ENCODE peak calls at places on chromosomes 12 and 14, in seven cellular contexts. D, N, U, X, F, G and P are unnamed samples.

GRCh38 chr12:10365716-10366433 is 24.0 kb downstream of the KLRK1 start:
- DNase-seq in X (no peak), N (no peak), G (no peak), D (no peak), F (no peak), U (no peak), P (no peak)

GRCh38 chr12:5317556-5317955 is 114.4 kb upstream of the NTF3 start:
- DNase-seq in D (no peak), G (no peak), N (no peak), X (no peak), U (no peak), F (no peak), P (no peak)

GRCh38 chr14:75979641-75980422 is 2.0 kb downstream of the TGFB3 start:
- DNase-seq in X (no peak), U (no peak), G (no peak), N (no peak), F (peak; percentile 36), D (no peak), P (no peak)

GRCh38 chr14:80974338-80975078 is 19.1 kb downstream of the TSHR start:
- DNase-seq in F (no peak), D (no peak), X (no peak), U (peak; percentile 91), N (no peak), G (no peak), P (no peak)

GRCh38 chr12:113740699-113741098 is 225.4 kb downstream of the RBM19 start:
- DNase-seq in U (no peak), X (no peak), G (no peak), N (no peak), F (no peak), D (no peak), P (no peak)

GRCh38 chr14:91254456-91254855 is 10.0 kb upstream of the GPR68 start:
- DNase-seq in F (no peak), G (no peak), X (no peak), D (no peak), N (no peak), U (no peak), P (no peak)

GRCh38 chr12:132505105-132505851 is 15.3 kb downstream of the FBRSL1 start:
- DNase-seq in G (no peak), F (no peak), U (no peak), X (no peak), N (no peak), D (no peak), P (no peak)

GRCh38 chr14:76715927-76716200 is 45.4 kb upstream of the VASH1 start:
- DNase-seq in U (no peak), X (no peak), N (no peak), G (no peak), D (no peak), F (no peak), P (no peak)

GRCh38 chr12:92597118-92597517 is 105.7 kb upstream of the PLEKHG7 start:
- DNase-seq in X (no peak), D (no peak), N (no peak), F (no peak), G (no peak), U (no peak), P (no peak)

GRCh38 chr12:132143328-132144071 is 619 bp downstream of the DDX51 start:
- DNase-seq in D (no peak), X (no peak), F (no peak), G (no peak), N (peak; percentile 31), U (no peak), P (no peak)

GRCh38 chr12:56007892-56008471 is 10.9 kb downstream of the SUOX start:
- DNase-seq in D (no peak), F (no peak), N (no peak), X (no peak), G (no peak), U (no peak), P (no peak)

GRCh38 chr12:98808243-98808895 is 163.3 kb downstream of the APAF1 start:
- DNase-seq in D (no peak), G (no peak), X (no peak), N (no peak), U (no peak), F (no peak), P (no peak)

GRCh38 chr12:116490481-116490880 is 68.7 kb upstream of the MAP1LC3B2 start:
- DNase-seq in D (no peak), N (no peak), G (no peak), F (no peak), U (no peak), X (no peak), P (no peak)

GRCh38 chr12:78157199-78157598 is 326.5 kb downstream of the NAV3 start:
- DNase-seq in F (no peak), D (no peak), X (no peak), U (no peak), N (no peak), G (no peak), P (no peak)

GRCh38 chr14:35557221-35557747 is 23.3 kb downstream of the INSM2 start:
- DNase-seq in N (no peak), D (no peak), G (no peak), U (no peak), F (no peak), X (no peak), P (no peak)

GRCh38 chr12:25771062-25771461 is 187.4 kb upstream of the RASSF8 start:
- DNase-seq in G (no peak), X (no peak), U (no peak), N (no peak), F (no peak), D (no peak), P (no peak)

GRCh38 chr12:55829967-55830600 is 697 bp upstream of the DNAJC14 start:
- DNase-seq in D (peak; percentile 34), F (peak; percentile 80), U (no peak), X (peak; percentile 61), G (no peak), N (peak; percentile 14), P (peak; percentile 59)

GRCh38 chr12:716506-716905 is 35.9 kb upstream of the WNK1 start:
- DNase-seq in F (no peak), X (no peak), G (no peak), D (no peak), U (no peak), N (no peak), P (no peak)

GRCh38 chr12:127125607-127126259 is 1141.2 kb upstream of the TMEM132C start:
- DNase-seq in U (peak; percentile 45), G (no peak), N (no peak), X (no peak), F (no peak), D (no peak), P (no peak)

GRCh38 chr12:38838211-38838850 is 67.1 kb downstream of the CPNE8 start:
- DNase-seq in D (no peak), G (no peak), F (no peak), X (no peak), N (no peak), U (no peak), P (no peak)

GRCh38 chr14:29712586-29712985 is 215.1 kb downstream of the PRKD1 start:
- DNase-seq in F (no peak), N (no peak), D (no peak), G (no peak), X (no peak), U (no peak), P (no peak)

GRCh38 chr14:29721586-29721985 is 206.1 kb downstream of the PRKD1 start:
- DNase-seq in X (no peak), N (no peak), U (no peak), D (no peak), F (no peak), G (no peak), P (no peak)

GRCh38 chr14:29716150-29716549 is 211.5 kb downstream of the PRKD1 start:
- DNase-seq in F (no peak), X (no peak), G (peak; percentile 11), U (no peak), N (no peak), D (no peak), P (no peak)

DNA sequence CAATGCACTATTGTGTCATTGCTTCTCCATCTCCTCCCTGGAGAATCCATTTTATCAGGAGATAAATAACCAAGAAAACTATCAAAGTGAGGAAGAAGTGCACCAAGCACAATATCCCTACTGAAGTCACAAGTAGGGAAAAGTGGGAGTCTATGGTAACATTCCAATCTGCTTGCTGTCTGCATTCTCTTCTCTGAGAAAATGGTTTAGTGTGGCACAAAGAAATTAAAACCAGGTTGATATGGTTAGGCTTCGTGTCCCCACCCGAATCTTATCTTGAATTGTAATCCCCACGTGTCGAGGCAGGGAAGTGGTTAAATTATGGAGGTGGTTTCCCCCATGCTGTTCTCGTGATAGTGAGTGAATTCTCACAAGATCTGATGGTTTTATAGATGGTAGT is 209.7 kb downstream of the PRKD1 start:
- DNase-seq in X (no peak), F (no peak), U (no peak), G (no peak), D (no peak), N (no peak), P (no peak)
- TF ChIP-seq CTCF in X (no peak), F (no peak), U (no peak), G (no peak), D (no peak), N (no peak), P (no peak)

GRCh38 chr12:17511369-17511768 is 578.6 kb downstream of the RERGL start:
- DNase-seq in N (no peak), F (no peak), D (no peak), U (no peak), X (no peak), G (no peak), P (no peak)
- TF ChIP-seq CTCF in N (no peak), F (no peak), D (peak; percentile 51), U (no peak), X (no peak), G (no peak), P (peak; percentile 59)

GRCh38 chr12:4269279-4269991 is 4.1 kb upstream of the CCND2 start:
- DNase-seq in F (peak; percentile 82), X (peak; percentile 83), D (peak; percentile 80), G (no peak), N (peak; percentile 87), U (no peak), P (peak; percentile 78)
- TF ChIP-seq CTCF in F (peak; percentile 18), X (no peak), D (peak; percentile 30), G (peak; percentile 1), N (no peak), U (no peak), P (peak; percentile 48)

GRCh38 chr12:43114316-43114715 is 437.7 kb downstream of the ADAMTS20 start:
- DNase-seq in N (no peak), D (no peak), X (no peak), U (no peak), G (no peak), F (no peak), P (no peak)

GRCh38 chr12:43113616-43114015 is 438.4 kb downstream of the ADAMTS20 start:
- DNase-seq in F (no peak), D (no peak), N (no peak), U (no peak), G (no peak), X (no peak), P (no peak)

GRCh38 chr12:43112101-43112661 is 439.8 kb downstream of the ADAMTS20 start:
- DNase-seq in G (no peak), X (no peak), N (no peak), U (no peak), D (no peak), F (no peak), P (no peak)

GRCh38 chr12:43111608-43112007 is 440.4 kb downstream of the ADAMTS20 start:
- DNase-seq in U (no peak), N (no peak), F (no peak), D (no peak), G (no peak), X (no peak), P (no peak)

DNA sequence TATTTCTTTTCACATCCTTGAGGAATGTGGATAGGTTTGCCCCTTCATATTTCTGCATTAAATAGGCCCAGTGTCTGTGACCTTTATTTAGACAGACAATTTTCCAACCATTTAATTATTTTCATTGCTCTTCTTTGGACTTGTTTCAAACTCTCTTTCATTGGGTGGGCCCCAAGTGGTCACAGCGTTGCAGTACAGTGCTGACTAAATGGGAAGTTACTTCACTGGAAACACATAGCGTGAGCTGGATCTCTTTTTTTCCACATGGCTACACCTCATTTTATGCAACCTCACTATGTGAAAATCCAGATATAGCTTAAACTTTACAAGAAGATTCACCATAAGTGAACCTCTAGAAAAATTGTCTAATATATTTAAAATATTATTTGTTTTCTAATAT is 438.9 kb downstream of the ADAMTS20 start:
- DNase-seq in X (no peak), D (no peak), U (no peak), N (no peak), G (no peak), F (no peak), P (no peak)
- TF ChIP-seq CTCF in X (no peak), D (peak; percentile 33), U (peak; percentile 26), N (no peak), G (peak; percentile 35), F (no peak), P (no peak)